ENCODE peak calls at places on chromosomes 11 and 22, in six cellular contexts. R is left ventricle myocardium inferior; T is iPS DF 6.9; W is stomach; U is heart right ventricle; S is effector memory CD4-positive, alpha-beta T cell. G is an unnamed sample. For H3K4me1, the result is how much of the 10 kb centered on the place peaks cover.

GRCh38 chr22:40485813-40486610 is 115.6 kb downstream of the SGSM3 start:
- DNase-seq in R (no peak), T (no peak), W (no peak), U (no peak), S (no peak), G (no peak)

GRCh38 chr11:72947229-72947628 is 133.0 kb downstream of the ATG16L2 start:
- DNase-seq in R (no peak), T (no peak), W (no peak), U (no peak), S (no peak), G (no peak)

GRCh38 chr11:106218096-106218495 is 140.6 kb downstream of the AASDHPPT start:
- DNase-seq in R (no peak), T (no peak), W (no peak), U (no peak), S (no peak), G (no peak)

GRCh38 chr11:31050061-31050790 is 319.3 kb downstream of the DCDC1 start:
- DNase-seq in R (no peak), T (no peak), W (peak), U (no peak), S (no peak), G (no peak)

GRCh38 chr22:27032121-27032761 is 374.9 kb downstream of the MIAT start:
- DNase-seq in R (no peak), T (peak), W (no peak), U (peak), S (no peak), G (no peak)

GRCh38 chr22:33000342-33001280 is 57.6 kb downstream of the SYN3 start:
- DNase-seq in R (peak), T (peak), W (peak), U (peak), S (no peak), G (no peak)

GRCh38 chr11:37459430-37459829 is 861.4 kb upstream of the RAG2 start:
- DNase-seq in R (no peak), T (no peak), W (no peak), U (no peak), S (no peak), G (no peak)

GRCh38 chr11:83671295-83671694 is 385.1 kb upstream of the CCDC90B start:
- DNase-seq in R (no peak), T (no peak), W (no peak), U (no peak), S (no peak), G (no peak)

GRCh38 chr11:91794146-91794545 is 430.5 kb upstream of the FAT3 start:
- DNase-seq in R (no peak), T (no peak), W (no peak), U (no peak), S (no peak), G (no peak)

GRCh38 chr22:47260551-47260950 is 498.1 kb downstream of the TBC1D22A start:
- DNase-seq in R (no peak), T (no peak), W (no peak), U (no peak), S (no peak), G (no peak)

GRCh38 chr11:15969281-15969680 is 387.1 kb downstream of the SOX6 start:
- DNase-seq in R (peak), T (no peak), W (peak), U (peak), S (no peak), G (no peak)

GRCh38 chr22:46734830-46735453 is 3.1 kb downstream of the CERK start:
- DNase-seq in R (no peak), T (no peak), W (peak), U (no peak), S (peak), G (peak)

GRCh38 chr22:46815896-46816721 is 53.7 kb downstream of the TBC1D22A start:
- DNase-seq in R (no peak), T (no peak), W (no peak), U (no peak), S (no peak), G (no peak)

GRCh38 chr22:42202669-42203068 is 67.8 kb downstream of the TCF20 start:
- DNase-seq in R (no peak), T (no peak), W (no peak), U (no peak), S (peak), G (peak)

GRCh38 chr22:48517039-48518030 is 1310.3 kb downstream of the BRD1 start:
- DNase-seq in R (no peak), T (no peak), W (no peak), U (no peak), S (no peak), G (no peak)

GRCh38 chr22:29470159-29470855 is 9.7 kb upstream of the NEFH start:
- DNase-seq in R (peak), T (peak), W (peak), U (peak), S (peak), G (peak)

GRCh38 chr11:124831897-124832296 is 31.7 kb upstream of the MSANTD2 start:
- DNase-seq in R (no peak), T (no peak), W (no peak), U (no peak), S (no peak), G (no peak)

GRCh38 chr11:36012410-36012809 is 68.5 kb downstream of the LDLRAD3 start:
- DNase-seq in R (no peak), T (no peak), W (no peak), U (no peak), S (no peak), G (no peak)

GRCh38 chr22:43828711-43829447 is 16.8 kb upstream of the EFCAB6 start:
- DNase-seq in R (peak), T (no peak), W (no peak), U (peak), S (no peak), G (no peak)

GRCh38 chr22:40491990-40492631 is 121.7 kb downstream of the SGSM3 start:
- DNase-seq in R (no peak), T (no peak), W (no peak), U (no peak), S (no peak), G (no peak)

GRCh38 chr11:43797866-43798265 is 82.8 kb upstream of the ALKBH3 start:
- DNase-seq in R (no peak), T (no peak), W (no peak), U (no peak), S (no peak), G (no peak)

GRCh38 chr22:45775062-45775461 is 103.4 kb downstream of the ATXN10 start:
- DNase-seq in R (no peak), T (no peak), W (no peak), U (no peak), S (no peak), G (no peak)

GRCh38 chr22:27273386-27273785 is 528.2 kb downstream of the MN1 start:
- DNase-seq in R (no peak), T (no peak), W (no peak), U (no peak), S (no peak), G (no peak)

GRCh38 chr11:74390697-74391096 is 7.5 kb downstream of the PGM2L1 start:
- DNase-seq in R (no peak), T (no peak), W (no peak), U (no peak), S (no peak), G (no peak)

GRCh38 chr11:90229791-90230190 is 6.9 kb upstream of the CHORDC1 start:
- DNase-seq in R (no peak), T (no peak), W (no peak), U (no peak), S (no peak), G (no peak)

GRCh38 chr11:35582033-35582432 is 36.2 kb upstream of the FJX1 start:
- DNase-seq in R (no peak), T (no peak), W (no peak), U (no peak), S (no peak), G (no peak)

GRCh38 chr11:123549901-123550619 is 104.4 kb downstream of the SCN3B start:
- DNase-seq in R (no peak), T (no peak), W (no peak), U (no peak), S (no peak), G (no peak)

GRCh38 chr22:48181168-48181955 is 1418.9 kb downstream of the TBC1D22A start:
- DNase-seq in R (no peak), T (no peak), W (no peak), U (no peak), S (no peak), G (no peak)

GRCh38 chr11:83063073-83063754 is 8.5 kb downstream of the RAB30 start:
- DNase-seq in R (no peak), T (no peak), W (no peak), U (no peak), S (no peak), G (peak)

GRCh38 chr22:20975541-20976290 is 6.4 kb upstream of the LZTR1 start:
- DNase-seq in R (no peak), T (no peak), W (no peak), U (no peak), S (no peak), G (no peak)

GRCh38 chr11:65501530-65502273 is 2.9 kb downstream of the MALAT1 start:
- DNase-seq in R (no peak), T (no peak), W (no peak), U (no peak), S (no peak), G (no peak)

GRCh38 chr22:49291169-49291568 is 536.5 kb downstream of the BRD1 start:
- DNase-seq in R (no peak), T (no peak), W (no peak), U (no peak), S (no peak), G (no peak)

GRCh38 chr11:45724145-45724544 is 58.7 kb upstream of the CHST1 start:
- DNase-seq in R (no peak), T (no peak), W (no peak), U (no peak), S (no peak), G (no peak)

GRCh38 chr11:75490221-75491181 is 35.2 kb downstream of the GDPD5 start:
- DNase-seq in R (no peak), T (peak), W (no peak), U (no peak), S (no peak), G (no peak)

GRCh38 chr11:73137262-73137941 is 4.7 kb downstream of the FCHSD2 start:
- DNase-seq in R (no peak), T (no peak), W (no peak), U (no peak), S (no peak), G (no peak)

GRCh38 chr11:43619863-43620505 is 60.6 kb upstream of the HSD17B12 start:
- DNase-seq in R (no peak), T (no peak), W (no peak), U (no peak), S (no peak), G (no peak)

GRCh38 chr22:17782158-17782557 is 7.9 kb upstream of the BID start:
- DNase-seq in R (no peak), T (no peak), W (no peak), U (no peak), S (no peak), G (no peak)

GRCh38 chr22:47333625-47334024 is 571.2 kb downstream of the TBC1D22A start:
- DNase-seq in R (no peak), T (no peak), W (no peak), U (no peak), S (no peak), G (no peak)

GRCh38 chr11:62905927-62906531 is 15.1 kb downstream of the CHRM1 start:
- DNase-seq in R (peak), T (peak), W (peak), U (peak), S (peak), G (peak)

GRCh38 chr11:62911137-62912130 is 9.7 kb downstream of the CHRM1 start:
- DNase-seq in R (no peak), T (no peak), W (no peak), U (no peak), S (no peak), G (no peak)

GRCh38 chr11:62910141-62910882 is 10.9 kb downstream of the CHRM1 start:
- DNase-seq in R (no peak), T (no peak), W (no peak), U (no peak), S (no peak), G (no peak)

GRCh38 chr11:62909107-62909894 is 11.9 kb downstream of the CHRM1 start:
- DNase-seq in R (peak), T (peak), W (peak), U (peak), S (no peak), G (no peak)

GRCh38 chr11:62908468-62909072 is 12.6 kb downstream of the CHRM1 start:
- DNase-seq in R (no peak), T (no peak), W (peak), U (no peak), S (no peak), G (no peak)
- H3K4me1 ChIP-seq in R (under half), T (under half), W (under half), U (under half), S (under half), G (under half)

GRCh38 chr11:101915811-101916291 is 471 bp downstream of the ANGPTL5 start:
- DNase-seq in R (no peak), T (no peak), W (no peak), U (no peak), S (no peak), G (no peak)

GRCh38 chr11:101914349-101914736 is 467 bp upstream of the CEP126 start:
- DNase-seq in R (no peak), T (no peak), W (no peak), U (no peak), S (no peak), G (no peak)

GRCh38 chr11:101914737-101915426 is at the start of gene CEP126:
- DNase-seq in R (peak), T (peak), W (peak), U (peak), S (peak), G (peak)

GRCh38 chr11:101913631-101914030 is 1.2 kb upstream of the CEP126 start:
- DNase-seq in R (no peak), T (no peak), W (no peak), U (no peak), S (no peak), G (no peak)

DNA sequence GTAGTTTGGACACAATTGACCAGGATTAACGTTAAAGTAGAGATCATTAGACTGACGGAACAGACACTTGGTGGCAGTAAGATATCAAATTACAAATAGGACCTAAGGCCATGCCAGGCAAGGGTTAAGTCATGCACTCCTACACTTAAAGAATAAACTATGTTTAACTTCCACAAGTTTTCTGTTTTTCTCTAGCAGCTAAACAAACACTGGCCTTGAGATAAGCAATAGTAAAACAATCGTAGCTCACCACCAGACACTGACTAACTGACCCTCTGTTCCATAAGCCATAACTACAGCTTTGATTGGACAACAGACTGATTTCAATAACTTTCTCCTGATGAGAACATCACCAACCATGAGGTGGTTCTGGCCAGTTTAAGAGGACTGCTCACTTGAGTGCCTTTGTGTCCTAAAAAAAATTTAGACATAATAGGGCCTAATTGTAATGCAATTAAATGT is 2.0 kb upstream of the CEP126 start:
- DNase-seq in R (no peak), T (no peak), W (no peak), U (no peak), S (no peak), G (no peak)
- H3K4me3 ChIP-seq in R (no peak), T (no peak), W (no peak), U (no peak), S (no peak), G (no peak)

GRCh38 chr22:31652911-31653684 is 8.9 kb downstream of the PISD start:
- DNase-seq in R (no peak), T (no peak), W (no peak), U (no peak), S (no peak), G (no peak)

GRCh38 chr22:31651667-31652066 is 10.3 kb downstream of the PISD start:
- DNase-seq in R (no peak), T (no peak), W (no peak), U (no peak), S (no peak), G (no peak)

GRCh38 chr22:31650391-31650790 is 11.6 kb downstream of the PISD start:
- DNase-seq in R (no peak), T (no peak), W (no peak), U (no peak), S (no peak), G (no peak)

GRCh38 chr22:31653944-31654343 is 8.1 kb downstream of the PISD start:
- DNase-seq in R (no peak), T (no peak), W (no peak), U (no peak), S (no peak), G (no peak)

DNA sequence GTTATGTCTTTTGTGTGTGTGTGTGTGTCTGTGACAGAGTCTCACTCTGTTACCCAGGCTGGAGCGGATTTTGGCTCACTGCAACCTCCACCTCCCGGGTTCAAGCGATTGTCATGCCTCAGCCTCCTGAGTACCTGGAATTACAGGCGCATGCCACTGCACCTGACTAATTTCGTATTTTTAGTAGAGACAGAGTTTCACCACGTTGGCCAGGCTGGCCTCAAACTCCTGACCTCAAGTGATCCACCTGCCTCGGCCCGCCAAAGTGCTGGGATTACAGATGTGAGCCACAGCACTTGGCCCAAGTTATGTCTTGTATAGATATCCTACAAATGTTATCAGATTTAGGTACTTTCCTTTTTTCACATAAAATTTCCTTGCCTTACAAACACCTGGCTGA is 9.9 kb downstream of the PISD start:
- DNase-seq in R (no peak), T (no peak), W (no peak), U (no peak), S (no peak), G (no peak)
- H3K27ac ChIP-seq in R (no peak), T (no peak), W (no peak), U (no peak), S (no peak), G (no peak)

GRCh38 chr11:11979487-11980117 is 28.8 kb downstream of the DKK3 start:
- DNase-seq in R (peak), T (no peak), W (peak), U (no peak), S (no peak), G (no peak)

GRCh38 chr11:11980841-11981308 is 27.6 kb downstream of the DKK3 start:
- DNase-seq in R (no peak), T (no peak), W (peak), U (no peak), S (no peak), G (no peak)

GRCh38 chr11:11978792-11979486 is 29.5 kb downstream of the DKK3 start:
- DNase-seq in R (peak), T (no peak), W (peak), U (peak), S (no peak), G (no peak)

GRCh38 chr11:11981364-11981763 is 27.1 kb downstream of the DKK3 start:
- DNase-seq in R (no peak), T (no peak), W (peak), U (no peak), S (no peak), G (no peak)

DNA sequence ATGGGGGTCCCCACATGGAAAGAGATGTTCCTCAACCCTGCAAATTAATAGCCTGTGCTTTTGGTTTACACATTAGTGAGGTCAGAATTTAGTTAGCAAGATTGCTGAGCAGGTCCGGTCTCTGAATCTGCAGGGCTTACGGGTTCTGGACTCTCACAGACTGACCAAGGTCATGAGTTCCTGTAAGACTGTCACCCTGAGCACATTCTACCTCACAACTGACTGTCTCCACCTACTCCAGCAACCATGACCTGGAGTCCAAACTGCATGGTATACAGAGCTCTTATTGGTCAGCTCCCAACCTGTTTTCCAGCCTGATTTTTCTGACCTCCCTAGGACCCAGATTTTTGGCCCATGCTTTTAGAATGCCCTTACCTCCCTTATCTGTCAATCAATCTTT is 28.2 kb downstream of the DKK3 start:
- DNase-seq in R (no peak), T (no peak), W (peak), U (no peak), S (no peak), G (no peak)
- H3K4me1 ChIP-seq in R (half or more), T (under half), W (under half), U (half or more), S (under half), G (under half)

DNA sequence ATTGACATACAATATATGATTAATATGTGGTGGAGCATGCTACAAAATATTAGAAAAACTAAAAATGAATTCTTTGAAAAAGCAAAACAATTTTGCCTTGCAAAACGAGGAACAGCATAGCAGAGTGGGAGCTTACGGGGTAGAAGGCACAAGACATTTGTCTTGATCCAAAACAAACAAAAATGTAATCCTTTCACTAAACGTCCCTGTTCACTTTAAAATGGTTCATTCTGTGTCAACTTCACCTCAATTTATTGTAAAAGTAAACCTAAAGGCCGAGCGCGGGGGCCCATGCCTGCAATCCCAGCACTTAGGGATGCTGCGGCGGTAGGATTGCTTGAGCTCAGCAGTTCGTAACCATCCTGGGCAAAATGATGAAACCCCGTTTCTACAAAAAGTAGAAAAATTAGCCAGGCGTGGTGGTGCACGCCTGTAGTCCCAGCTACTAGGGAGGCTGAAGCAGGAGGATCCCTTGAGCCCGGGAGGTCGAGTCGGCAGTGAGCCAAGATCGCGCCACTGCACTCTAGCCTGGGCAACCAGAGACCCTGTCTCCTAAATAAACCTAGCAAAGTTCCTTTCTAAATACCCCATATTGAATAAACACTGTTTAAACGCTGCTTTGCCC is 2.0 kb downstream of the PRDM10 start:
- DNase-seq in R (no peak), T (no peak), W (no peak), U (no peak), S (no peak), G (no peak)
- H3K4me3 ChIP-seq in R (peak), T (no peak), W (peak), U (peak), S (no peak), G (no peak)

GRCh38 chr11:68977781-68978625 is 2.8 kb downstream of the MRGPRD start:
- DNase-seq in R (no peak), T (no peak), W (no peak), U (no peak), S (no peak), G (no peak)

GRCh38 chr11:68976563-68976962 is 4.2 kb downstream of the MRGPRD start:
- DNase-seq in R (no peak), T (no peak), W (no peak), U (no peak), S (no peak), G (no peak)

GRCh38 chr11:68978626-68978930 is 2.2 kb downstream of the MRGPRD start:
- DNase-seq in R (no peak), T (no peak), W (no peak), U (no peak), S (no peak), G (peak)

GRCh38 chr11:68974421-68975194 is 6.2 kb downstream of the MRGPRD start:
- DNase-seq in R (no peak), T (no peak), W (no peak), U (no peak), S (no peak), G (peak)

GRCh38 chr11:68976095-68976494 is 4.7 kb downstream of the MRGPRD start:
- DNase-seq in R (no peak), T (no peak), W (no peak), U (no peak), S (no peak), G (no peak)
- H3K27ac ChIP-seq in R (peak), T (no peak), W (no peak), U (no peak), S (no peak), G (no peak)

G was measured in CD8-positive, alpha-beta memory T cell.